ENCODE peak calls at places on chromosomes 1 and 21, in six cellular contexts. Z is Jurkat, Clone E6-1; E is activated B cell treated with CpG ODN at 0.5 μM for 24 hours; V is stimulated activated CD4-positive, alpha-beta T cell treated with anti-CD3 and anti-CD28 coated beads, TNF-alpha, amount 100 ng/mL, for 48 hours; M is fibroblast of the conjunctiva; W is NCI-H510A treated with DMSO at 0.1 percent for 48 hours. U is an unnamed sample.

GRCh38 chr1:44377925-44378784 is 23.1 kb upstream of the ERI3 start:
- DNase-seq in Z (peak; percentile 42), E (no peak), V (no peak), M (peak; percentile 24), W (peak; percentile 96), U (peak; percentile 76)

GRCh38 chr1:2203671-2204383 is 9.3 kb upstream of the FAAP20 start:
- DNase-seq in Z (no peak), E (no peak), V (no peak), M (no peak), W (no peak), U (no peak)

GRCh38 chr1:204544321-204544720 is 28.1 kb downstream of the MDM4 start:
- DNase-seq in Z (peak; percentile 89), E (no peak), V (no peak), M (no peak), W (no peak), U (no peak)

GRCh38 chr1:147626739-147627138 is 43.6 kb downstream of the ACP6 start:
- DNase-seq in Z (no peak), E (no peak), V (no peak), M (no peak), W (peak; percentile 61), U (no peak)

GRCh38 chr1:168824418-168824817 is 95.4 kb upstream of the DPT start:
- DNase-seq in Z (no peak), E (no peak), V (no peak), M (no peak), W (no peak), U (no peak)

GRCh38 chr1:229024528-229025119 is 246.3 kb upstream of the RAB4A start:
- DNase-seq in Z (no peak), E (no peak), V (peak; percentile 8), M (peak; percentile 75), W (no peak), U (no peak)

GRCh38 chr1:25501235-25502058 is 42.0 kb upstream of the LDLRAP1 start:
- DNase-seq in Z (no peak), E (no peak), V (no peak), M (no peak), W (no peak), U (peak; percentile 90)

GRCh38 chr1:224454337-224455055 is 19.9 kb upstream of the WDR26 start:
- DNase-seq in Z (no peak), E (no peak), V (no peak), M (no peak), W (peak; percentile 82), U (no peak)

GRCh38 chr1:113813218-113813617 is 942 bp upstream of the RSBN1 start:
- DNase-seq in Z (no peak), E (no peak), V (no peak), M (no peak), W (no peak), U (no peak)

GRCh38 chr1:228236744-228237143 is 28.9 kb downstream of the OBSCN start:
- DNase-seq in Z (peak; percentile 14), E (no peak), V (no peak), M (no peak), W (no peak), U (peak; percentile 81)

GRCh38 chr1:215160351-215160750 is 77.8 kb downstream of the KCNK2 start:
- DNase-seq in Z (no peak), E (no peak), V (no peak), M (no peak), W (no peak), U (no peak)

GRCh38 chr21:26405735-26406361 is 167.2 kb downstream of the CYYR1 start:
- DNase-seq in Z (peak; percentile 46), E (no peak), V (no peak), M (peak; percentile 48), W (no peak), U (no peak)

GRCh38 chr1:15902882-15903281 is 55.4 kb downstream of the SPEN start:
- DNase-seq in Z (no peak), E (no peak), V (no peak), M (peak; percentile 34), W (no peak), U (no peak)

GRCh38 chr1:23868848-23869450 is 859 bp upstream of the FUCA1 start:
- DNase-seq in Z (no peak), E (no peak), V (no peak), M (no peak), W (no peak), U (no peak)

GRCh38 chr1:206703647-206704046 is 18.9 kb downstream of the MAPKAPK2 start:
- DNase-seq in Z (peak; percentile 64), E (peak; percentile 22), V (peak; percentile 33), M (no peak), W (no peak), U (no peak)

GRCh38 chr1:90335566-90335965 is 340.7 kb downstream of the ZNF326 start:
- DNase-seq in Z (no peak), E (no peak), V (no peak), M (no peak), W (no peak), U (no peak)

GRCh38 chr1:7207875-7208646 is 422.8 kb downstream of the CAMTA1 start:
- DNase-seq in Z (peak; percentile 44), E (no peak), V (peak; percentile 20), M (peak; percentile 43), W (peak; percentile 87), U (peak; percentile 87)